ENCODE peak calls at places on chromosomes 5 and 9, in six cellular contexts. K, N, R, L, C and D are unnamed samples.

GRCh38 chr5:167244583-167244982 is 1046.9 kb upstream of the WWC1 start:
- DNase-seq in K (no peak), N (no peak), R (peak), L (peak), C (peak), D (peak)

GRCh38 chr9:8221462-8221861 is 421.9 kb upstream of the DMAC1 start:
- DNase-seq in K (no peak), N (no peak), R (no peak), L (no peak), C (no peak), D (no peak)

GRCh38 chr9:110980261-110980660 is 58.0 kb downstream of the LPAR1 start:
- DNase-seq in K (no peak), N (no peak), R (no peak), L (no peak), C (no peak), D (peak)

GRCh38 chr9:130327781-130328348 is 62.3 kb downstream of the HMCN2 start:
- DNase-seq in K (no peak), N (no peak), R (no peak), L (no peak), C (no peak), D (peak)

GRCh38 chr5:66603164-66603563 is 7.0 kb downstream of the MAST4 start:
- DNase-seq in K (no peak), N (no peak), R (no peak), L (no peak), C (no peak), D (no peak)

GRCh38 chr9:76414656-76415055 is 20.4 kb upstream of the RFK start:
- DNase-seq in K (peak), N (no peak), R (no peak), L (no peak), C (no peak), D (no peak)

GRCh38 chr9:33430942-33431341 is 16.5 kb downstream of the AQP3 start:
- DNase-seq in K (no peak), N (no peak), R (no peak), L (no peak), C (no peak), D (no peak)

GRCh38 chr5:123879071-123879470 is 367.1 kb downstream of the CSNK1G3 start:
- DNase-seq in K (no peak), N (no peak), R (no peak), L (peak), C (no peak), D (peak)

GRCh38 chr9:127225747-127226646 is 38.6 kb upstream of the GARNL3 start:
- DNase-seq in K (no peak), N (no peak), R (no peak), L (no peak), C (peak), D (no peak)

GRCh38 chr5:37825334-37825915 is 14.4 kb downstream of the GDNF start:
- DNase-seq in K (no peak), N (no peak), R (no peak), L (no peak), C (no peak), D (no peak)

GRCh38 chr5:127280494-127281220 is 9.9 kb upstream of the MEGF10 start:
- DNase-seq in K (no peak), N (no peak), R (no peak), L (peak), C (no peak), D (peak)